ENCODE peak calls at places on chromosomes 11 and 22, in ten cellular contexts. U, P, C, S, L, J, B, D, N and E are unnamed samples.

GRCh38 chr22:46406349-46406748 is 70.8 kb downstream of the TRMU start:
- DNase-seq in U (no peak), P (no peak), C (no peak), S (no peak), L (no peak), J (no peak), B (no peak), D (no peak), N (no peak), E (no peak)

GRCh38 chr11:8719260-8720190 is 36.9 kb downstream of the RPL27A start:
- DNase-seq in U (peak), P (no peak), C (no peak), S (no peak), L (no peak), J (no peak), B (no peak), D (no peak), N (peak), E (no peak)

GRCh38 chr11:5603326-5603725 is 6.9 kb downstream of the TRIM6 start:
- DNase-seq in U (peak), P (no peak), C (no peak), S (no peak), L (no peak), J (no peak), B (no peak), D (no peak), N (no peak), E (no peak)

GRCh38 chr11:13465909-13466371 is 2.9 kb upstream of the BTBD10 start:
- DNase-seq in U (no peak), P (peak), C (no peak), S (no peak), L (no peak), J (no peak), B (no peak), D (no peak), N (no peak), E (no peak)

GRCh38 chr22:20624161-20624616 is 116.8 kb downstream of the MED15 start:
- DNase-seq in U (no peak), P (peak), C (no peak), S (no peak), L (no peak), J (no peak), B (no peak), D (no peak), N (no peak), E (no peak)

GRCh38 chr11:75004215-75004614 is 15.5 kb downstream of the NEU3 start:
- DNase-seq in U (no peak), P (peak), C (no peak), S (no peak), L (no peak), J (no peak), B (no peak), D (no peak), N (no peak), E (no peak)

GRCh38 chr11:64650923-64651523 is 60.0 kb downstream of the SLC22A12 start:
- DNase-seq in U (no peak), P (peak), C (no peak), S (peak), L (no peak), J (no peak), B (no peak), D (peak), N (no peak), E (no peak)

GRCh38 chr11:112558691-112559090 is 298.0 kb upstream of the PLET1 start:
- DNase-seq in U (no peak), P (no peak), C (no peak), S (no peak), L (no peak), J (no peak), B (no peak), D (no peak), N (no peak), E (no peak)

GRCh38 chr11:44427432-44427831 is 117.5 kb upstream of the ALX4 start:
- DNase-seq in U (no peak), P (no peak), C (no peak), S (peak), L (no peak), J (no peak), B (no peak), D (no peak), N (peak), E (no peak)

GRCh38 chr11:126700773-126701554 is 299.6 kb downstream of the KIRREL3 start:
- DNase-seq in U (no peak), P (peak), C (no peak), S (no peak), L (no peak), J (no peak), B (no peak), D (no peak), N (no peak), E (no peak)

GRCh38 chr22:34804588-34804987 is 261.4 kb upstream of the ISX start:
- DNase-seq in U (no peak), P (peak), C (no peak), S (peak), L (no peak), J (no peak), B (no peak), D (no peak), N (no peak), E (no peak)

GRCh38 chr11:103079833-103080232 is 12.1 kb downstream of the DCUN1D5 start:
- DNase-seq in U (no peak), P (no peak), C (no peak), S (no peak), L (no peak), J (no peak), B (no peak), D (no peak), N (no peak), E (no peak)

GRCh38 chr11:69867076-69868002 is 48.1 kb upstream of the FGF3 start:
- DNase-seq in U (no peak), P (no peak), C (no peak), S (no peak), L (no peak), J (no peak), B (no peak), D (no peak), N (peak), E (no peak)

GRCh38 chr22:50169774-50170341 is 673 bp upstream of the PANX2 start:
- DNase-seq in U (no peak), P (peak), C (peak), S (no peak), L (no peak), J (peak), B (no peak), D (no peak), N (no peak), E (no peak)
- TF ChIP-seq CTCF in U (no peak), P (no peak), C (no peak), S (peak), L (peak), J (no peak), B (no peak), D (no peak), N (no peak), E (peak)

GRCh38 chr22:39503590-39503989 is 1.5 kb downstream of the MIEF1 start:
- DNase-seq in U (no peak), P (peak), C (no peak), S (no peak), L (no peak), J (no peak), B (no peak), D (no peak), N (no peak), E (no peak)

GRCh38 chr22:39501644-39502108 is 414 bp upstream of the MIEF1 start:
- DNase-seq in U (no peak), P (no peak), C (no peak), S (no peak), L (no peak), J (no peak), B (no peak), D (no peak), N (no peak), E (no peak)

GRCh38 chr22:39504071-39504470 is 2.0 kb downstream of the MIEF1 start:
- DNase-seq in U (no peak), P (no peak), C (no peak), S (no peak), L (no peak), J (no peak), B (no peak), D (no peak), N (no peak), E (no peak)

GRCh38 chr22:39502789-39503464 is 837 bp downstream of the MIEF1 start:
- DNase-seq in U (no peak), P (no peak), C (no peak), S (no peak), L (no peak), J (no peak), B (no peak), D (no peak), N (no peak), E (no peak)

DNA sequence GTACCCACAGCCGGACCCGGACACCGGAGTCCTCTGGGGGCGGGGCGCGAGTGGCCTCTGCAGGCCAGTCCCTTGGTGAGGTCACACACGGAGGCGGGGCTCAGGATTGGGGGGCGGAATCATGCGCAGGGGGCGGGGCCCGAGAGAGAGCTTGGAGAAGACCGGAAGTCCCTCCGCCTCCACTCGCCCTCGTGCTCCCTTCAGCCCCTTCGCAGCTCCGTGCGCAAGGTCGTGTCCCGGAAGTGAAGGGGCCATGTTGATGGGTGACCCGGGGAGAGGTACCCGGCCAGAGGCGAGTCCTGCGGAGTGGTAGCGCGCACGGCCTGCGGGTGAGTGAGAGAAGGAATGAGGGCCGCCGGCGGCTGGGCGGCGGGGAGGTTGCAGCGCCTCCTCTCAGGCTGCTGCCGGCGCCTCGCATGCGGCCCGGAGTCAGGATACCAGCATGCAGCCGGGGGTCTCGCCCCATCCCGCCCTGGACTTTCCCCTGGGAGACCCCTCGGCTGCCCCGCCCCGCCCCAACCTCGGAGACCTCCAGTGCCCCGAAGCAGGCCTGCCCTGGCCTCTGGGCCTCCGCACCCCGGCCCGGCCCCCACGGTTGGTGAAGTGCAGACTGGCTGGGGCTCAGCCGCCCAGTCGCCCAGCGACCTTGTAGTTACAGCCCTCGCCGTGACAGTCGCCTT is at the start of gene MIEF1:
- DNase-seq in U (peak), P (peak), C (peak), S (peak), L (peak), J (peak), B (peak), D (peak), N (peak), E (peak)
- TF ChIP-seq CTCF in U (no peak), P (no peak), C (peak), S (no peak), L (no peak), J (no peak), B (no peak), D (no peak), N (no peak), E (no peak)

GRCh38 chr11:57662893-57663292 is 5.0 kb upstream of the ZDHHC5 start:
- DNase-seq in U (no peak), P (no peak), C (no peak), S (no peak), L (no peak), J (no peak), B (no peak), D (no peak), N (no peak), E (no peak)
- TF ChIP-seq CTCF in U (no peak), P (peak), C (no peak), S (peak), L (no peak), J (no peak), B (no peak), D (no peak), N (no peak), E (peak)

DNA sequence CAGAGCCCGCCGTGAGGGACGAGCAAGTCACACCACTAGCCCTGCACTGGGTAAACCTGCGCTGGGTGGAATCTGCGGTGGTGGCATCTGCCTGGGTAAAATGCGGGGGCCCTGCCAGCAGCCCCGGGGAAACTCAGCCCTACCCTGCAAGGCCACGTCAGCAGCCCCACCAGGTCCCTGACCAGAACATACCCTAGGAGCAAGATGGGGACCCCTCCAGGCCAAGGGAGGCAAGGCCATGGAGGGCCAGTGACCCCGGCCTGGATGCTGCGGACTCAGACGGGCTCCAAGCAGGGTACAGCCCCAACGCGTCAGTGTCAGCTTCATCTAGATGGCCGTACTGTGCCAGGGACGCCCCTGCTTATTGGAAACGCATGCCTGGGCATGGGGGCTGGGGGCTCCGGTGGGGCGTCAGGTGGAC is 26.3 kb downstream of the TOLLIP start:
- DNase-seq in U (no peak), P (no peak), C (no peak), S (no peak), L (no peak), J (no peak), B (no peak), D (no peak), N (no peak), E (no peak)
- TF ChIP-seq CTCF in U (no peak), P (no peak), C (no peak), S (no peak), L (no peak), J (no peak), B (no peak), D (no peak), N (no peak), E (no peak)

GRCh38 chr22:39292561-39293074 is 26.8 kb downstream of the RPL3 start:
- DNase-seq in U (peak), P (peak), C (peak), S (peak), L (no peak), J (peak), B (no peak), D (peak), N (peak), E (no peak)

GRCh38 chr22:39290724-39291161 is 28.7 kb downstream of the RPL3 start:
- DNase-seq in U (peak), P (peak), C (peak), S (no peak), L (no peak), J (peak), B (no peak), D (no peak), N (no peak), E (no peak)

GRCh38 chr22:39292002-39292401 is 27.4 kb downstream of the RPL3 start:
- DNase-seq in U (peak), P (no peak), C (peak), S (no peak), L (no peak), J (peak), B (no peak), D (no peak), N (no peak), E (no peak)

GRCh38 chr22:39290248-39290720 is 29.1 kb downstream of the RPL3 start:
- DNase-seq in U (no peak), P (no peak), C (no peak), S (no peak), L (no peak), J (no peak), B (no peak), D (no peak), N (no peak), E (no peak)

GRCh38 chr22:39291501-39291900 is 27.9 kb downstream of the RPL3 start:
- DNase-seq in U (no peak), P (no peak), C (no peak), S (no peak), L (no peak), J (peak), B (no peak), D (no peak), N (no peak), E (no peak)
- TF ChIP-seq CTCF in U (no peak), P (peak), C (no peak), S (peak), L (no peak), J (no peak), B (no peak), D (no peak), N (no peak), E (no peak)

DNA sequence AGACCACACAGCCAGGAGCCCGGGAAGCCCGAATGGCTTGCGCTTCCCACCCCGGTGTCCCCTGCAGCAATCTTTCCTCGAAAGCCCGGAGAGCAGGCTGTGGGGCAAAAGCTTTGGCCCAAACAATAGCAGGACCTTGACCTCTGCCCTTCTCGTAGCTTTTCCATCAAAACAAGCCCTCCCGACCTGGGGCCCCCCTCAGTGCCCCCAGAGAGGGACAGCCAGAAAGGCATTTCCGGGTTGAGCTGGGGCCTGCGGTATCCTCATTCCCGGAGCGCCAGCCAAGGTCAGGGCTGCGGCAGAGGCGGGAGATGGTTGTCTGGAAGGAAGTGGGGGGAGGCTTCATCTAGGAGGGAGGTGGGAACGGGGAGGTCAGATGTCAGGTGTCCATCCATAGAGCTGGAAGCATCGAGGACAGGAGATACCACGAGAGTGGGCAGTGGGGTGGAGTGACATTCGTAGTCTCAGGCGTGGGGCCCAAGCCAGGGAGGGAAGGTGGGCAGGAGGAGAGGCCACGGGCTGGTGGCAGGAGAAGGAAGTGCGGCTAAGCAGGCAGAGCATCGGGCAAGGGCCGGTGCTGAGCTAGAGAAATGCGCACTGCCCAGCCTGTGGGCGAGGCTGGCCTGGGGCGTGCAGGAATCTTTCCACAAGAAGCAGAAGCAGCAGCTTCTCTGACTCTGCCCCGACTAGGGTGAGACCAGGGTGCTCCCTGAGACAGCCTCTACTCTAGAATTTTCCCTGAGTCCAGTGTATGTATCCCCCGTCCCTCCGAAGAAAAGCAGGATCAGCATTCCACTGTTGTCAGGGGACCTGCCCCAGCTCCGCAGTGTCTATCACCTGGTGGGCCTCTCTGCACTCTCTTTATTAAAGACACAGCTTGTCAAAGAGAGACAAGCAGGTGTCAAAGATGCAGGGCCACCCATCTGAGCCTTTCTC is 14.3 kb downstream of the PDGFB start:
- DNase-seq in U (no peak), P (no peak), C (no peak), S (no peak), L (no peak), J (peak), B (no peak), D (no peak), N (no peak), E (no peak)
- TF ChIP-seq CTCF in U (no peak), P (no peak), C (no peak), S (no peak), L (peak), J (no peak), B (no peak), D (no peak), N (no peak), E (peak)